ENCODE peak calls at places on chromosomes 1 and 21, in nine cellular contexts. P, U, Y, D, Z, Q, W, B and E are unnamed samples.

GRCh38 chr1:158506369-158506987 is 34.5 kb downstream of the OR10R2 start:
- DNase-seq in Y (no peak), Q (peak), P (no peak), U (no peak), Z (no peak), D (no peak), B (no peak), W (peak), E (peak)

GRCh38 chr1:40637617-40638016 is 27.9 kb downstream of the RIMS3 start:
- DNase-seq in Q (no peak), W (no peak), B (no peak), Y (no peak), U (no peak), P (no peak), Z (no peak), D (no peak), E (no peak)

GRCh38 chr1:16920951-16921350 is 780 bp upstream of the CROCC start:
- DNase-seq in Y (no peak), D (no peak), Z (no peak), P (no peak), U (no peak), B (no peak), W (no peak), Q (no peak), E (no peak)

GRCh38 chr1:150146853-150147542 is 2.7 kb upstream of the PLEKHO1 start:
- DNase-seq in Q (no peak), U (no peak), D (no peak), P (no peak), B (no peak), Y (no peak), W (no peak), Z (no peak), E (no peak)

GRCh38 chr1:164602480-164603093 is 43.6 kb downstream of the PBX1 start:
- DNase-seq in Z (peak), Y (peak), P (no peak), B (no peak), D (peak), W (peak), U (peak), Q (no peak), E (no peak)

GRCh38 chr1:70143052-70143659 is 62.2 kb downstream of the LRRC40 start:
- DNase-seq in Y (no peak), B (no peak), Q (no peak), U (no peak), D (no peak), W (peak), Z (no peak), P (no peak), E (no peak)

GRCh38 chr1:54812801-54813478 is 11.8 kb upstream of the TTC22 start:
- DNase-seq in U (peak), Q (no peak), B (no peak), W (no peak), D (no peak), Y (no peak), P (no peak), Z (peak), E (no peak)

GRCh38 chr1:241525026-241525425 is 5.5 kb upstream of the FH start:
- DNase-seq in Y (no peak), P (no peak), D (no peak), U (no peak), B (no peak), Q (no peak), Z (no peak), W (no peak), E (no peak)

GRCh38 chr1:53735261-53735660 is 3.7 kb downstream of the GLIS1 start:
- DNase-seq in Y (no peak), B (no peak), P (no peak), U (no peak), W (no peak), Z (no peak), D (no peak), Q (no peak), E (no peak)

GRCh38 chr21:42746593-42747266 is 93.3 kb downstream of the PDE9A start:
- DNase-seq in D (no peak), P (no peak), Y (no peak), U (no peak), W (no peak), Q (peak), B (no peak), Z (peak), E (peak)

DNA sequence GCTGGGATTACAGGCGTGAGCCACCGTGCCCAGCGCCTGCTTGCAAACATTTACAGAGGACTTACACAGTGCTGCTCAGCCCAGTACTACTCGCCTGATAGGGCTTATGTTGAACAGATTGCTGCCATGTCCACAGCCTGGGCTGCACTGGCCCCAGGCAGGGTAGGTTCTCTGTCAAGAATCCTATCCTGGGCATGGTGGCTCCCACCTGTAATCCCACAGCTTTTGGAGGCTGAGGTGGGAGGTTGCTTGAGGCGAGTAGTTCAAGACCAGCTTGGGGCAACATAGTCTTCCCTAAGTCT is 15.1 kb downstream of the TXNIP start:
- DNase-seq in Z (peak), Y (no peak), B (no peak), W (no peak), Q (no peak), U (no peak), D (no peak), P (no peak), E (no peak)
- H3K27ac ChIP-seq in Z (peak), Y (peak), B (peak), W (no peak), Q (peak), U (peak), D (no peak), P (no peak), E (no peak)

GRCh38 chr1:15213333-15213732 is 33.7 kb upstream of the FHAD1 start:
- DNase-seq in U (no peak), Y (peak), D (no peak), P (no peak), Q (no peak), Z (no peak), W (no peak), B (no peak), E (no peak)

GRCh38 chr1:15212989-15213291 is 34.1 kb upstream of the FHAD1 start:
- DNase-seq in W (no peak), Y (no peak), U (no peak), Z (no peak), P (no peak), Q (no peak), B (no peak), D (no peak), E (no peak)

GRCh38 chr1:15214507-15214906 is 32.5 kb upstream of the FHAD1 start:
- DNase-seq in P (no peak), Z (no peak), Y (peak), D (no peak), Q (no peak), W (peak), U (no peak), B (no peak), E (no peak)

GRCh38 chr1:15217654-15218053 is 29.4 kb upstream of the FHAD1 start:
- DNase-seq in W (no peak), B (no peak), Q (no peak), Z (no peak), P (no peak), Y (no peak), U (no peak), D (no peak), E (no peak)

GRCh38 chr1:15215116-15215515 is 31.9 kb upstream of the FHAD1 start:
- DNase-seq in Y (peak), Z (no peak), Q (no peak), D (no peak), P (no peak), U (no peak), B (no peak), W (no peak), E (peak)
- H3K27ac ChIP-seq in Y (peak), Z (no peak), Q (no peak), D (no peak), P (no peak), U (peak), B (no peak), W (no peak), E (no peak)

GRCh38 chr1:43969416-43969745 is 429 bp upstream of the DPH2 start:
- DNase-seq in U (no peak), P (no peak), Q (no peak), D (no peak), Z (no peak), B (no peak), W (no peak), Y (no peak), E (no peak)

GRCh38 chr1:43969746-43970466 is at the start of gene DPH2:
- DNase-seq in D (peak), Z (peak), B (peak), U (peak), Y (peak), P (peak), Q (peak), W (peak), E (peak)

GRCh38 chr1:43971336-43971980 is 1.6 kb downstream of the DPH2 start:
- DNase-seq in P (no peak), Q (no peak), B (no peak), W (no peak), Y (no peak), Z (no peak), D (no peak), U (no peak), E (no peak)

GRCh38 chr1:43970911-43971310 is 1.1 kb downstream of the DPH2 start:
- DNase-seq in U (no peak), W (no peak), Z (no peak), Q (no peak), D (no peak), P (no peak), B (no peak), Y (no peak), E (no peak)

DNA sequence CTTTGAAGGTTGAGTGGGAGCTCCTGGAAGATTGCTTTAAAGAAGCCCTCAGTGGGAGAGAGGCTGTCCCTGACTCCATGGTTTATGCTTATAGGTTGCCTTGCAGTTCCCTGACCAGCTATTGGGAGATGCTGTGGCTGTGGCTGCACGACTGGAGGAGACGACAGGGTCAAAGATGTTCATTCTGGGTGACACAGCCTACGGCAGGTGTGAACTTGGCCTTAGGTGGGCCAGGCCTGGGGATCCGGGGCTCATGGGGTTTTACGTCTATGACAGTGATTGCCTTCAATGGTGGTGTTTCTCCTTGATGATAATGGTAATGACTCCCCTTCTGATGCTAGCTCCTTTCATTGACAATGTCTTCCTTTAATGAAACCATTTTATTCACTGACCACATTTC is 692 bp downstream of the DPH2 start:
- DNase-seq in P (no peak), W (no peak), U (no peak), Q (no peak), B (no peak), D (no peak), Y (no peak), Z (no peak), E (no peak)
- H3K27ac ChIP-seq in P (no peak), W (no peak), U (no peak), Q (peak), B (no peak), D (no peak), Y (no peak), Z (no peak), E (no peak)

GRCh38 chr21:45480701-45481500 is 61.3 kb downstream of the SLC19A1 start:
- DNase-seq in Z (no peak), Q (no peak), U (no peak), W (no peak), Y (no peak), B (no peak), D (no peak), P (no peak), E (no peak)
- H3K27ac ChIP-seq in Z (no peak), Q (no peak), U (no peak), W (no peak), Y (no peak), B (no peak), D (no peak), P (no peak), E (no peak)

GRCh38 chr1:111192643-111193519 is 7.6 kb downstream of the DENND2D start:
- DNase-seq in U (no peak), Y (no peak), D (no peak), W (no peak), B (no peak), Q (no peak), P (no peak), Z (no peak), E (no peak)
- H3K27ac ChIP-seq in U (peak), Y (peak), D (peak), W (no peak), B (peak), Q (peak), P (no peak), Z (peak), E (no peak)

DNA sequence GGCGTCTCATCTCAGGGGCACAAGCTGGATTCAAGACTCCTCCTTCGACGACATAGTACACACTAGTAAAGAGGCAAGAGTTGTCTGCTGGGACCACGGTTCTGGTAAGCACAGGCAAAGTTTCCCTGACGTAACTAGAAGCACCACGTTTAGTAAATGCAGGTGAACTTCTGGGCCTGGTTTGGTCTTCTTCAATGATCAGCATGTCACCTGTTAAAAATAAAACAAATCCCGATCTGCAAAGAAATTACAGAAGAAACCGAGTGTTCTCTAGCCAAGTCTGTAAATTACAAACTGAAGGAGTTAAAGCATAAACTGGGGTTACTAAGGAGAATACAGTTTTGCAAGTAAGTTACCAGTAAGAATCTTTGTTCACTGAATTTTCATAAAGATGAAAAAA is 1.5 kb downstream of the YOD1 start:
- DNase-seq in Q (no peak), W (no peak), Z (no peak), D (no peak), P (no peak), B (no peak), U (no peak), Y (no peak), E (no peak)
- H3K27ac ChIP-seq in Q (peak), W (peak), Z (peak), D (peak), P (no peak), B (no peak), U (no peak), Y (peak), E (no peak)

GRCh38 chr1:8517579-8518489 is 199.9 kb downstream of the SLC45A1 start:
- DNase-seq in U (no peak), Q (no peak), Y (no peak), D (no peak), Z (no peak), W (no peak), B (no peak), P (no peak), E (no peak)
- H3K27ac ChIP-seq in U (peak), Q (no peak), Y (no peak), D (no peak), Z (no peak), W (peak), B (no peak), P (peak), E (peak)